ENCODE peak calls at places on chromosomes 6 and 20, in ten cellular contexts. J, P, I, W, R, L, N, E, Z and H are unnamed samples.

GRCh38 chr6:17101422-17102257 is at the start of gene STMND1:
- DNase-seq in W (no peak), I (peak), L (no peak), R (peak), E (peak), P (peak), J (peak), Z (no peak), N (peak), H (peak)

GRCh38 chr6:53731906-53732636 is 62.7 kb upstream of the LRRC1 start:
- DNase-seq in P (no peak), Z (no peak), W (no peak), N (no peak), E (no peak), J (no peak), R (no peak), L (no peak), I (no peak), H (no peak)

GRCh38 chr6:155505560-155505959 is 49.9 kb upstream of the NOX3 start:
- DNase-seq in Z (no peak), N (no peak), L (no peak), P (no peak), E (no peak), R (no peak), W (no peak), J (no peak), I (no peak), H (no peak)

GRCh38 chr20:13396036-13396435 is 175.0 kb downstream of the ISM1 start:
- DNase-seq in N (no peak), E (no peak), R (no peak), J (no peak), L (peak), P (no peak), W (no peak), Z (no peak), I (no peak), H (no peak)

GRCh38 chr6:56764081-56764566 is 121.4 kb upstream of the DST start:
- DNase-seq in P (peak), R (peak), J (peak), Z (no peak), N (peak), W (no peak), E (peak), L (no peak), I (peak), H (no peak)

GRCh38 chr6:107822154-107823046 is 1.7 kb downstream of the SCML4 start:
- DNase-seq in N (no peak), L (no peak), R (no peak), E (no peak), P (peak), W (no peak), J (peak), Z (no peak), I (no peak), H (peak)

GRCh38 chr20:35353646-35354045 is 58.1 kb downstream of the UQCC1 start:
- DNase-seq in I (no peak), Z (no peak), J (no peak), R (no peak), W (no peak), P (no peak), E (no peak), N (no peak), L (no peak), H (no peak)

GRCh38 chr20:50408526-50409364 is 101.4 kb upstream of the PTPN1 start:
- DNase-seq in P (no peak), W (no peak), N (no peak), J (no peak), I (no peak), R (no peak), E (no peak), Z (no peak), L (no peak), H (no peak)

GRCh38 chr6:166317261-166318212 is 9.3 kb upstream of the PRR18 start:
- DNase-seq in Z (no peak), R (no peak), W (no peak), E (no peak), P (no peak), I (no peak), L (no peak), J (no peak), N (no peak), H (no peak)

GRCh38 chr20:43914697-43915208 is at the start of gene TOX2:
- DNase-seq in L (no peak), Z (no peak), E (no peak), W (peak), P (peak), J (peak), I (peak), R (peak), N (peak), H (peak)

GRCh38 chr6:149198265-149198664 is 119.2 kb upstream of the TAB2 start:
- DNase-seq in N (no peak), E (no peak), W (no peak), I (no peak), R (no peak), L (no peak), J (no peak), Z (no peak), P (no peak), H (no peak)

GRCh38 chr6:45653117-45653883 is 275.6 kb upstream of the SUPT3H start:
- DNase-seq in N (no peak), P (no peak), R (no peak), J (no peak), E (no peak), W (peak), Z (no peak), L (no peak), I (peak), H (no peak)

GRCh38 chr6:23224540-23224939 is 655.2 kb downstream of the HDGFL1 start:
- DNase-seq in L (no peak), R (no peak), I (no peak), P (no peak), N (no peak), W (no peak), Z (no peak), J (no peak), E (no peak), H (no peak)

GRCh38 chr6:69722683-69723082 is 74.1 kb downstream of the LMBRD1 start:
- DNase-seq in N (no peak), E (no peak), I (no peak), L (no peak), P (no peak), Z (no peak), J (no peak), W (no peak), R (no peak), H (no peak)

DNA sequence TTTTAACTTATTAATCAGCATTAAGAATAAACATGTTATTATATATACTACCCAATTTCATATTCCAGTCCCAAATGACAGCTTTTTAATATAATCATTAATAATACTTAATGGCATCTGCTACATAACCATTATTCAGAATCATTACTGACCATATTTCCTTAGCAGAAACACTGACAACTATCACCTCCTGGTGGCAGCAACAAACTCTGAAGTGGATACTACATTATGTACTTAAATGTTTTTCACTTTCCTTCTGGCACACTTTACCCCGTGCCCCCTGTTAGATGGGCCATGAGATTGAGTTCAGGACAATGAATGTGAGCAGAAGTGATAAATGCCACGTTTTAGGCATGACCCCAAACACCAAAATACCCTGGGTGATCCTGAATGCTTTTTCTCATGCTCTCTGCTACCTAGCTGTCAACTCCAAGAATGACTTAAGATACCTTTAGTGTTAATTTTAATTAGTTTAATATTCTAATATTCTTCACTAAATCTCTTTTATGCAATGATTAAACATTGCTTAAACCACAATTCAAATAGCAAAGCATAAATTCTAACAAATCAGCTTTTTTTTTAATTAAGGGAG is 77.1 kb downstream of the LMBRD1 start:
- DNase-seq in N (no peak), P (no peak), J (peak), E (peak), W (no peak), R (no peak), Z (no peak), L (no peak), I (peak), H (no peak)
- TF ChIP-seq CTCF in N (peak), P (peak), J (peak), E (peak), W (no peak), R (no peak), Z (peak), L (peak), I (peak), H (no peak)

DNA sequence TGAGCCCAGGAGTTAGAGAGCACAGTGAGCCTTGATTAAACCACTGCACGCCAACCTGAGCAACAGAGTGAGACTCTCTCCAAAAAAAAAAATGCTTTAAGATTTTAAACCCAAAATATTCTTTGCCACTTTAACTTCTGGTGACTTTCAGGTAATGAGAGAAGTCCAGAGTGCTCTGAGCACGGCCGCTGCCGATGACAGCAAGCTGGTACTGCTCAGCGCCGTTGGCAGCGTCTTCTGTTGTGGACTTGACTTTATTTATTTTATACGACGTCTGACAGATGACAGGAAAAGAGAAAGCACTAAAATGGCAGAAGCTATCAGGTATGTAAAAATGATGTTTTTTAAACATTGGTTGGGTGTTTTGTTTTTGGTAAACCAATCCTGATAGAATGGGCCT is 66.4 kb downstream of the RPP40 start:
- DNase-seq in Z (no peak), I (no peak), E (no peak), P (no peak), N (no peak), L (no peak), W (no peak), R (no peak), J (no peak), H (no peak)
- TF ChIP-seq CTCF in Z (no peak), I (no peak), E (no peak), P (no peak), N (no peak), L (no peak), W (no peak), R (no peak), J (no peak), H (no peak)

GRCh38 chr6:132391391-132392291 is 9.6 kb downstream of the MOXD1 start:
- DNase-seq in W (no peak), P (no peak), N (peak), L (peak), I (peak), E (peak), J (no peak), Z (no peak), R (no peak), H (no peak)

GRCh38 chr6:132390451-132390850 is 10.8 kb downstream of the MOXD1 start:
- DNase-seq in R (no peak), W (no peak), Z (no peak), L (no peak), P (no peak), J (no peak), N (no peak), I (no peak), E (no peak), H (no peak)

GRCh38 chr6:132395015-132395597 is 6.2 kb downstream of the MOXD1 start:
- DNase-seq in P (no peak), I (no peak), N (no peak), E (no peak), Z (no peak), W (no peak), J (no peak), L (no peak), R (no peak), H (no peak)

GRCh38 chr6:132392292-132392691 is 9.0 kb downstream of the MOXD1 start:
- DNase-seq in P (no peak), E (no peak), Z (no peak), N (no peak), I (no peak), J (no peak), R (no peak), W (no peak), L (no peak), H (no peak)

GRCh38 chr6:132392792-132393191 is 8.5 kb downstream of the MOXD1 start:
- DNase-seq in R (no peak), I (peak), W (no peak), E (peak), J (no peak), P (no peak), N (peak), L (no peak), Z (no peak), H (no peak)
- TF ChIP-seq CTCF in R (peak), I (peak), W (no peak), E (peak), J (peak), P (peak), N (peak), L (peak), Z (peak), H (no peak)

DNA sequence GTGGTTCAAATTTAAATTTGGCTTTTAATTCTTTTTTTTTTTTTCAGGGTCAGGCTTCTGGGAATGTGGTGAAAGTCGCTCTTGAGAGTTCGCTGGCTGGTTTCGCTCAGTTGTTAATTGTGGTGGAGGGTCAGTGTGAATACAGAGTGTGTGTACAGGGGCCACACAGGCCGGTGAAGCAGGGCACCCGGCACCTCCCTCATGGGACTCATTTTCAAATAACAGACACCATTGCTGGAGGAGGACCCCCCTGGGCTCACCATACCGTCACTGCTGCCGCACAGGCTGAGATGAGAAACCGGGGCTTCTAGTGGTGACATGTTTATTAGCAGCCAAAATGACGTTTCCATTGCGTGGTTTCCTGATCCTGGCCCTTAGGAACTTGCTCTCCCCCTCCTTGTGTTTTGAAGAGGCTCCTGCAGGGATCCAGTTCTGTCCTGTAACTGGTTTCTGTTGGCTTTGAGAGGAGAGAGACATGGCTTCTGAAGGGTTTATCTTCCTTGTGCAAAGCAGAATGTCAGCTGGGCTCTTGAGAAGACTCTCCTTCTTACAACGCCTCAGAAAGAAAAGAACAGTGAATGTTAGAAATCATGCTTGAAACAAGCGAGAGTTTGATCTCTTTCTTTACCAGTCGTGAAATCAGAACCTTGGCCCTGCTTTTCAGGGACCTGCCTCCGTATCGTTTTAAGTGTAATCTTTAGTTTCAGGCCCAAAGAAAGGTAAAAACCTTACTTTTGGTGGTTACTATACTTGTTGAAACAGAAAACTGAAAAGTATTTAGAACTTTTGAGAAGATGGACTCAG is 37.8 kb downstream of the DUSP22 start:
- DNase-seq in P (no peak), L (no peak), E (no peak), Z (no peak), W (no peak), J (no peak), N (no peak), I (no peak), R (no peak), H (no peak)
- TF ChIP-seq CTCF in P (no peak), L (no peak), E (no peak), Z (no peak), W (no peak), J (no peak), N (peak), I (no peak), R (no peak), H (no peak)